ENCODE peak calls at places on chromosome 19, in seven cellular contexts. M, G, P, X, T, W and R are unnamed samples.

GRCh38 chr19:50739132-50739746 is 16.1 kb downstream of the CLEC11A start:
- DNase-seq in W (no peak), T (no peak), P (no peak), G (no peak), M (no peak), X (no peak), R (no peak)

GRCh38 chr19:50555033-50555432 is 13.2 kb downstream of the LRRC4B start:
- DNase-seq in T (no peak), P (no peak), X (no peak), W (no peak), G (no peak), M (no peak), R (no peak)

GRCh38 chr19:34429553-34429952 is 1.4 kb downstream of the UBA2 start:
- DNase-seq in P (no peak), G (no peak), T (no peak), M (no peak), W (no peak), X (no peak), R (no peak)

GRCh38 chr19:8654591-8655339 is 24.3 kb downstream of the NFILZ start:
- DNase-seq in T (peak), W (peak), X (peak), P (peak), G (peak), M (peak), R (peak)

GRCh38 chr19:21117041-21117907 is 24.6 kb upstream of the ZNF431 start:
- DNase-seq in M (no peak), W (no peak), T (peak), P (no peak), X (no peak), G (no peak), R (no peak)

GRCh38 chr19:10927691-10928562 is 512 bp downstream of the YIPF2 start:
- DNase-seq in P (no peak), M (no peak), W (no peak), T (no peak), G (no peak), X (peak), R (no peak)

GRCh38 chr19:50723069-50723468 is at the start of gene CLEC11A:
- DNase-seq in W (no peak), X (peak), M (no peak), T (peak), G (peak), P (no peak), R (no peak)

GRCh38 chr19:31351212-31352193 is 2.3 kb upstream of the TSHZ3 start:
- DNase-seq in W (peak), P (no peak), M (no peak), T (peak), G (peak), X (no peak), R (no peak)

GRCh38 chr19:4327877-4328242 is 10.8 kb downstream of the STAP2 start:
- DNase-seq in T (no peak), X (no peak), P (no peak), M (no peak), W (no peak), G (no peak), R (no peak)